ENCODE peak calls at places on chromosome 10, in seven cellular contexts. B is GM12878, C is HepG2, J is HCT116, P is SK-N-SH, F is K562, V is H1. S is an unnamed sample.

GRCh38 chr10:19788902-19789301 is 27.3 kb upstream of the PLXDC2 start:
- DNase-seq in B (no peak), C (no peak), J (no peak), P (no peak), F (no peak), V (no peak), S (no peak)

GRCh38 chr10:7872041-7872442 is 53.7 kb downstream of the TAF3 start:
- DNase-seq in B (no peak), C (no peak), J (peak; percentile 0), P (peak; percentile 48), F (peak; percentile 26), V (no peak), S (no peak)

GRCh38 chr10:84938117-84938905 is 609.9 kb downstream of the CCSER2 start:
- DNase-seq in B (no peak), C (no peak), J (no peak), P (no peak), F (no peak), V (no peak), S (no peak)

GRCh38 chr10:88342733-88343310 is 240.3 kb downstream of the RNLS start:
- DNase-seq in B (no peak), C (no peak), J (no peak), P (peak; percentile 22), F (no peak), V (no peak), S (no peak)

GRCh38 chr10:12351447-12351846 is 2.1 kb downstream of the CAMK1D start:
- DNase-seq in B (no peak), C (no peak), J (no peak), P (no peak), F (no peak), V (no peak), S (no peak)

GRCh38 chr10:132712291-132712690 is 73.7 kb downstream of the NKX6-2 start:
- DNase-seq in B (no peak), C (no peak), J (no peak), P (no peak), F (no peak), V (no peak), S (no peak)

GRCh38 chr10:51743146-51743545 is 43.8 kb upstream of the CSTF2T start:
- DNase-seq in B (peak; percentile 21), C (no peak), J (no peak), P (no peak), F (no peak), V (no peak), S (no peak)

GRCh38 chr10:86648706-86649426 is 5.5 kb upstream of the OPN4 start:
- DNase-seq in B (no peak), C (no peak), J (no peak), P (peak; percentile 57), F (no peak), V (no peak), S (peak; percentile 63)

GRCh38 chr10:69503001-69503895 is 52.0 kb downstream of the TSPAN15 start:
- DNase-seq in B (no peak), C (no peak), J (no peak), P (no peak), F (no peak), V (no peak), S (no peak)

GRCh38 chr10:79351332-79351731 is 4.1 kb downstream of the PPIF start:
- DNase-seq in B (no peak), C (no peak), J (no peak), P (no peak), F (no peak), V (no peak), S (no peak)

GRCh38 chr10:45373003-45373782 is 823 bp upstream of the ALOX5 start:
- DNase-seq in B (no peak), C (no peak), J (no peak), P (peak; percentile 38), F (peak; percentile 56), V (no peak), S (no peak)

GRCh38 chr10:86967481-86967941 is 771 bp upstream of the ADIRF start:
- DNase-seq in B (no peak), C (no peak), J (no peak), P (no peak), F (no peak), V (no peak), S (no peak)

GRCh38 chr10:3213758-3214545 is 41.4 kb upstream of the PITRM1 start:
- DNase-seq in B (no peak), C (no peak), J (no peak), P (no peak), F (no peak), V (no peak), S (no peak)

GRCh38 chr10:51700228-51700835 is 937 bp upstream of the CSTF2T start:
- DNase-seq in B (no peak), C (no peak), J (no peak), P (no peak), F (peak; percentile 49), V (no peak), S (peak; percentile 65)

GRCh38 chr10:57579926-57580325 is 687.8 kb downstream of the IPMK start:
- DNase-seq in B (no peak), C (peak; percentile 46), J (no peak), P (peak; percentile 10), F (peak; percentile 6), V (peak; percentile 21), S (no peak)

GRCh38 chr10:43284341-43284910 is 17.6 kb upstream of the RASGEF1A start:
- DNase-seq in B (no peak), C (no peak), J (no peak), P (no peak), F (peak; percentile 30), V (no peak), S (peak; percentile 91)

GRCh38 chr10:129955591-129956284 is 8.3 kb downstream of the EBF3 start:
- DNase-seq in B (no peak), C (peak; percentile 72), J (no peak), P (no peak), F (no peak), V (no peak), S (peak; percentile 61)

GRCh38 chr10:5480162-5480931 is 19.0 kb downstream of the CALML5 start:
- DNase-seq in B (no peak), C (no peak), J (no peak), P (no peak), F (peak; percentile 83), V (no peak), S (no peak)

GRCh38 chr10:72006026-72006425 is 41.8 kb downstream of the CHST3 start:
- DNase-seq in B (no peak), C (no peak), J (no peak), P (no peak), F (no peak), V (no peak), S (no peak)

GRCh38 chr10:72000073-72001025 is 36.2 kb downstream of the CHST3 start:
- DNase-seq in B (no peak), C (no peak), J (no peak), P (no peak), F (no peak), V (no peak), S (no peak)

GRCh38 chr10:71999360-72000072 is 35.3 kb downstream of the CHST3 start:
- DNase-seq in B (no peak), C (no peak), J (no peak), P (peak; percentile 91), F (peak; percentile 41), V (no peak), S (no peak)

GRCh38 chr10:72001026-72001380 is 36.8 kb downstream of the CHST3 start:
- DNase-seq in B (no peak), C (no peak), J (no peak), P (peak; percentile 54), F (no peak), V (no peak), S (peak; percentile 9)

GRCh38 chr10:72002354-72003295 is 38.4 kb downstream of the CHST3 start:
- DNase-seq in B (no peak), C (no peak), J (no peak), P (no peak), F (no peak), V (no peak), S (no peak)
- TF ChIP-seq JUND in B (no peak), C (no peak), J (no peak), P (no peak), F (no peak), V (no peak), S (no peak)

DNA sequence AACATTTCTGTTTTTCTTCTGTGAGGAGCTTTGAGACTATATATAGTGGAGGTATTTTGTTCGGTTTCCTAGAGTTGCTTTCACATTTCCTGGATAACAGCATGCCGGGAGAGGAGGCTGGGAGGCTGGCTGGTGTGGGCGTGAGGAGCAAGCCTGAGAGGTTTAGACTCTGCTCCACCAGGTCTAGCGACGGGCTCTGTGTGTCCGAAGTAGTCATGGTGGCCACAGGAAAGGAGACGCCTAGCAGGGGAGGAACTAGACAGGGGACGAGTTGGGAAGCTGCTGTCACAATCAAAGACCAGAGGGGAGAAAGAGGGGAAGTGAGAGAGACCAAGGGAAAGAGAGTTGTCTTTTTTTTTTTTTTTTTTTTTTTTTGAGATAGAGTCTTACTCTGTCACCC is 19.6 kb downstream of the PTPRE start:
- DNase-seq in B (no peak), C (no peak), J (no peak), P (no peak), F (no peak), V (no peak), S (no peak)
- TF ChIP-seq JUND in B (no peak), C (no peak), J (no peak), P (no peak), F (no peak), V (no peak), S (no peak)

DNA sequence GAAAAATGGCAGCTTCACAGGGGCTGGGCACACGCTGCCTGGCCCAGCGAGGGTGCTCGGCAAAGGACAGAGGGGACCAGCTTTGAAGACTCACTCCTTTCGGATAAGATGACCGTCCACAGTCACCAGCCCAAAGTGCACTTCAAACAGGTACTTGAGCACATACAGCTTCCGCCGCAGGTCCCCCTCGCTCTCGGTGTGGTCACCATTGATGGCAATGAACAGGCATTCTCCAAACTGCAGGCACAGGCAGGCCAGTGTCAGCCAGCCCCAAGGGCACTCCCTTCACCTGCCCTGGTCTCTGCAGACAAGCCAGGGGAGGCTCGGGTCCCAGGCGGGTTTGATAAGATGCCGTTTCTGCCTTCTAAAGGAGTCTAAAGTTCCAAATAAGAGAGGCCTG is 11.6 kb downstream of the HPS1 start:
- DNase-seq in B (no peak), C (no peak), J (no peak), P (no peak), F (no peak), V (no peak), S (no peak)
- TF ChIP-seq JUND in B (no peak), C (no peak), J (no peak), P (no peak), F (no peak), V (no peak), S (no peak)

DNA sequence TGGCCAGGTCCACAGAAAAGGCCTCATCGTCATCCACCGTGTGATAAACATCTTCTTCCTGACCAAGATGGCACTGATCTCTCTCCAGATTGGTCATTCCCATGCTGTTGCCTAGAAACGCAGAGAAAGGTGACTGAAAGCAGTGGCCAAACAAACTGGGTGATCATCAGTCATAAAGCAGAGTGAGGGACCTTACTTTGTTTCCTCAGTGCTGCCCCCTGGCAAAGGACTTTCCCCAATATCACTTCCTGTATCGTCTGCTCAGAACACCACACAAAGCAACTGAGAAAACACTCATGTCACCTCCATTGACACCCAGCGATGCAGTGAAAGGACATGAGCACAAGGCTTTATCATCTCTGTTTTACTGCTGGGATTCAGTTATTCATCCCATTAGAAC is 40.0 kb upstream of the TM9SF3 start:
- DNase-seq in B (no peak), C (no peak), J (no peak), P (no peak), F (peak; percentile 60), V (no peak), S (no peak)
- TF ChIP-seq JUND in B (no peak), C (no peak), J (no peak), P (no peak), F (no peak), V (no peak), S (no peak)

S was measured in T47D.